ENCODE peak calls at places on chromosomes 1 and 21, in five cellular contexts. H, X, P, C and T are unnamed samples.

GRCh38 chr1:15154480-15155036 is 1.0 kb downstream of the TMEM51 start:
- DNase-seq in H (no peak), X (no peak), P (no peak), C (no peak), T (peak; percentile 86)

GRCh38 chr1:240492832-240493440 is 119.0 kb downstream of the GREM2 start:
- DNase-seq in H (no peak), X (peak; percentile 14), P (peak; percentile 67), C (no peak), T (no peak)

GRCh38 chr1:193705473-193706074 is 519.2 kb upstream of the B3GALT2 start:
- DNase-seq in H (no peak), X (no peak), P (no peak), C (no peak), T (no peak)

GRCh38 chr1:110383311-110383990 is 7.4 kb downstream of the SLC16A4 start:
- DNase-seq in H (no peak), X (no peak), P (no peak), C (no peak), T (no peak)

GRCh38 chr21:44658511-44658910 is 779 bp downstream of the KRTAP12-3 start:
- DNase-seq in H (no peak), X (no peak), P (no peak), C (no peak), T (peak; percentile 42)

GRCh38 chr1:226325178-226325577 is 16.2 kb upstream of the LIN9 start:
- DNase-seq in H (no peak), X (no peak), P (no peak), C (no peak), T (no peak)

GRCh38 chr21:15242906-15243305 is 178.1 kb upstream of the NRIP1 start:
- DNase-seq in H (no peak), X (no peak), P (no peak), C (no peak), T (no peak)

GRCh38 chr1:28893403-28894102 is 20.8 kb upstream of the EPB41 start:
- DNase-seq in H (no peak), X (peak; percentile 12), P (no peak), C (no peak), T (no peak)

GRCh38 chr1:39508857-39509305 is 17.4 kb downstream of the BMP8A start:
- DNase-seq in H (no peak), X (no peak), P (no peak), C (no peak), T (no peak)

GRCh38 chr1:172360511-172360910 is 60.0 kb upstream of the C1orf105 start:
- DNase-seq in H (no peak), X (no peak), P (no peak), C (no peak), T (no peak)

GRCh38 chr1:222546091-222546490 is 1.8 kb downstream of the HHIPL2 start:
- DNase-seq in H (no peak), X (no peak), P (no peak), C (no peak), T (no peak)

GRCh38 chr1:53622531-53622930 is 116.4 kb downstream of the GLIS1 start:
- DNase-seq in H (no peak), X (no peak), P (no peak), C (peak; percentile 9), T (peak; percentile 10)
- TF ChIP-seq CTCF in H (no peak), X (no peak), P (no peak), C (no peak), T (no peak)

GRCh38 chr1:186375152-186375928 is at the start of the genes ODR4 and TPR:
- DNase-seq in H (peak; percentile 99), X (peak; percentile 100), P (peak; percentile 97), C (peak; percentile 97), T (peak; percentile 100)
- TF ChIP-seq POLR2A in H (peak; percentile 83), X (peak; percentile 91), P (peak; percentile 87), C (peak; percentile 81), T (no peak)

DNA sequence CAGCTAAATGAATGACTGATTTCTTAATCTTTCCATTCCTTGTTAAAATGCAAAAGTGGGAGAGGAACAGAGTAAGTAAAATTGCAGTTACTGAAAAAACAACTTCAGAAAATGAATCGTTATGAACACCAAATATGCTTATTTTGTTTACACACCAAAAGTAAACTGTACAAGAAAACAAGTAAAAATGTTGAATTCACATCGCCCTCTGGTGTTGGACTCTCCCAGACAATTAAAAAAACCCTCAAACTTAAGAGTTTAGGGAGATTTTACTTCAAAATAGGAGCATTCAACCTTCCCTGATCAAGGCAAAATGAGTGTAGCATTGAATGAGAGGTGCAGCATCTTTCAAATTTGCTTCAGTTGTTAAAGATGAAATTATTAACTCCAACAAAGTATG is 19.4 kb upstream of the ESRRG start:
- DNase-seq in H (no peak), X (peak; percentile 30), P (no peak), C (no peak), T (no peak)
- TF ChIP-seq CTCF in H (no peak), X (peak; percentile 53), P (peak; percentile 26), C (peak; percentile 21), T (no peak)

GRCh38 chr1:45326627-45327591 is at the start of gene HPDL:
- DNase-seq in H (peak; percentile 37), X (peak; percentile 27), P (peak; percentile 58), C (peak; percentile 69), T (no peak)
- TF ChIP-seq POLR2A in H (no peak), X (no peak), P (peak; percentile 42), C (no peak), T (no peak)

GRCh38 chr1:91018006-91018405 is 3.8 kb downstream of the ZNF644 start:
- DNase-seq in H (no peak), X (no peak), P (no peak), C (no peak), T (no peak)
- TF ChIP-seq CTCF in H (peak; percentile 30), X (peak; percentile 33), P (peak; percentile 32), C (peak; percentile 30), T (no peak)

GRCh38 chr1:35181790-35182455 is 11.0 kb downstream of the SFPQ start:
- DNase-seq in H (no peak), X (no peak), P (no peak), C (no peak), T (no peak)

GRCh38 chr1:35178874-35179380 is 14.0 kb downstream of the SFPQ start:
- DNase-seq in H (no peak), X (no peak), P (no peak), C (no peak), T (no peak)

GRCh38 chr1:35178295-35178695 is 14.7 kb downstream of the SFPQ start:
- DNase-seq in H (no peak), X (no peak), P (no peak), C (no peak), T (no peak)

GRCh38 chr1:35179864-35180263 is 13.1 kb downstream of the SFPQ start:
- DNase-seq in H (no peak), X (no peak), P (no peak), C (no peak), T (no peak)

DNA sequence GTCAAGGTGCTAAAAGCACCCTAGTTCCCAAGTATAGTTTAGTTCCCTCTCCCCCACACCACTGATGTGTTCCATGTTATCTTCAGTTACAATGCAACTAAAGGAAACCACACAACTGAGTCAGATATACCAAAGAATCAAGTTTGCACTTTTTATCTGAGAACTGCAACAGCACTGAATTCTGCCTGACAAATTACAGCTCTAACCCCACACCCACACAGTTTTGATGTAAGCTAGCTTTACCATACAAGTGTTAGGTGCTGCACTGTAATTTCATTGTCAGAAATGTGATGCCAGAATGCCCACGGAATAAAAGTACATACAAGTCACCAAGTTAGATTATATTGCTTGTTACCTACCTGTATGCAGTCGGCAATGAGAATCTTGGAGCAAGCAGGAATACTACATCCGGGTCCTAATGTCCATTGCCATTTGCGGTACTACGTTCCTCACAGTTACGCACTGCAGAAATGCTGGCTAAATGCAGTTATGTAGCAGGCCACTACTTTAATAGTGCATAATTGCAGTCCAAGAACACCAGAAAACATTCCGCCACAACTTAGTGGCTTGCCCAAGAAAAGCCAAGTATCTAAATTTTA is 12.1 kb downstream of the SFPQ start:
- DNase-seq in H (no peak), X (peak; percentile 44), P (no peak), C (no peak), T (no peak)
- TF ChIP-seq POLR2A in H (no peak), X (no peak), P (no peak), C (no peak), T (no peak)

GRCh38 chr1:103948526-103948925 is 198.8 kb downstream of the AMY1C start:
- DNase-seq in H (no peak), X (no peak), P (no peak), C (no peak), T (no peak)
- TF ChIP-seq CTCF in H (no peak), X (peak; percentile 10), P (peak; percentile 12), C (no peak), T (no peak)

DNA sequence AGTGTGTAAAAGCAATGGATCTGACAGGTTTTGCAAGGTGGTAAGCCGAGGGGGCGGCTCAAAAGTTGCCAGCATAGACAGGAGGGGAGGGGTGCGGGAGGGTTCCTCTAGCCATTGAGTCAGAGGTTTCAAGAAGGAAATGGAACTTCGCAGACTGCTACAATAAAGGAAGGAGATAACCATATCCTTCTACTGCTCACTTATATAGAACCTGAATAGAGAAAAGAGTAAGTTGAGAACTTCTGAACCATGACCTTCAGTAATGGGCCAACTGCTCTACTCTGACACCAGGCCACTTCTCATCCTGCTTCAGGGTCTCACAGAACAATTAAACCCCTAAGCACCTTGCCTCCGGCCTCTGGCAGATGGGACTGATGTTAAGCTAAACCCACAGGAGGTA is 26.3 kb upstream of the BCAR3 start:
- DNase-seq in H (no peak), X (no peak), P (no peak), C (no peak), T (no peak)
- TF ChIP-seq POLR2A in H (no peak), X (no peak), P (no peak), C (no peak), T (no peak)

DNA sequence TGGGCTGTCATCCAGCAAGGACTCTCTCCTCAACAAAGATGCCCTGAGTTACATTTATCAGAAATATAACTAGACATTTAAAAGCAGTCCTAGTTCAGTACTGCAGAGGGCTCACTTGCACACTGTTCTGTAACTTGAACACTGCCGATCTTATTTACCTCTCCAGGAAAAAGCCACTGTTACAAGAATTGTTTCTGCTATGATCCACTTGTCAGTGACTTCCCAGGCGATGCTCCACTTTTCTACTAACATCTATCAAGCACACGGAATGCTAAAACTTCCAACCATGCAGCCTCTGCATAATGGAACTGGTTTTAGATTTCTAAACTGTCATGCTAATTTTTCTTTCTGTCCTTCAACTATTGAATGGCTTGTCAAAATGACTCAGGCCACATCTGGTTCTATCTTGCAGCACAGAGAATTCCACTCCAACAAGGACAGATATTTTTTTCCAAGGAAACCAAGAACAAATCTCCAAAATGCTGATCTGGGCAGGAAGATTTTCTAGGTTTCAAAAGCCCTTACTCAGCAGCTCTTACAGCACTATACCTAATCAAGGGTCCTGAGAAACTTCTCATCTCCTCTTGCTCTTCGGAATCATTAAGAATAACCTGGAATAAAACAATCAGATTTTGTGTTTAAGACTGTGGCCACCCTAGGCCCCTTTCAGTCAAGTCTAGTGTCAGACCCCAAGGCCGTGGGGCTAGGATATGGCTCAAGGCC is 9.9 kb downstream of the SEC16B start:
- DNase-seq in H (no peak), X (peak; percentile 68), P (peak; percentile 29), C (no peak), T (no peak)
- TF ChIP-seq CTCF in H (no peak), X (peak; percentile 66), P (peak; percentile 64), C (no peak), T (no peak)